ENCODE peak calls at places on chromosomes 2 and 18, in ten cellular contexts. One of them, this sample, is unnamed.

GRCh38 chr2:203594541-203594940 is 59.4 kb upstream of the RAPH1 start:
- DNase-seq in GM23248: peak
- DNase-seq in A549: no peak
- DNase-seq in tibial artery: no peak
- DNase-seq in AG04450: no peak
- DNase-seq in lung: no peak
- DNase-seq in pancreas: no peak
- DNase-seq in astrocyte of the spinal cord: peak
- DNase-seq in sigmoid colon: no peak
- DNase-seq in vagina: no peak
- DNase-seq in this sample: no peak

GRCh38 chr18:7945882-7946281 is 378.8 kb downstream of the PTPRM start:
- DNase-seq in GM23248: peak
- DNase-seq in A549: peak
- DNase-seq in tibial artery: no peak
- DNase-seq in AG04450: peak
- DNase-seq in lung: no peak
- DNase-seq in pancreas: no peak
- DNase-seq in astrocyte of the spinal cord: peak
- DNase-seq in sigmoid colon: peak
- DNase-seq in vagina: no peak
- DNase-seq in this sample: no peak

GRCh38 chr2:31297751-31298150 is 63.8 kb downstream of the EHD3 start:
- DNase-seq in GM23248: peak
- DNase-seq in A549: peak
- DNase-seq in tibial artery: no peak
- DNase-seq in AG04450: no peak
- DNase-seq in lung: no peak
- DNase-seq in pancreas: no peak
- DNase-seq in astrocyte of the spinal cord: no peak
- DNase-seq in sigmoid colon: no peak
- DNase-seq in vagina: no peak
- DNase-seq in this sample: no peak

GRCh38 chr2:143617803-143618415 is 488.7 kb downstream of the ARHGAP15 start:
- DNase-seq in GM23248: no peak
- DNase-seq in A549: no peak
- DNase-seq in tibial artery: no peak
- DNase-seq in AG04450: no peak
- DNase-seq in lung: no peak
- DNase-seq in pancreas: no peak
- DNase-seq in astrocyte of the spinal cord: no peak
- DNase-seq in sigmoid colon: no peak
- DNase-seq in vagina: no peak
- DNase-seq in this sample: no peak

GRCh38 chr18:23169683-23170082 is 34.4 kb downstream of the CABLES1 start:
- DNase-seq in GM23248: no peak
- DNase-seq in A549: no peak
- DNase-seq in tibial artery: no peak
- DNase-seq in AG04450: no peak
- DNase-seq in lung: no peak
- DNase-seq in pancreas: no peak
- DNase-seq in astrocyte of the spinal cord: no peak
- DNase-seq in sigmoid colon: peak
- DNase-seq in vagina: no peak
- DNase-seq in this sample: no peak

GRCh38 chr2:134623796-134624195 is 95.0 kb downstream of the TMEM163 start:
- DNase-seq in GM23248: no peak
- DNase-seq in A549: no peak
- DNase-seq in tibial artery: no peak
- DNase-seq in AG04450: no peak
- DNase-seq in lung: no peak
- DNase-seq in pancreas: no peak
- DNase-seq in astrocyte of the spinal cord: no peak
- DNase-seq in sigmoid colon: no peak
- DNase-seq in vagina: no peak
- DNase-seq in this sample: no peak

GRCh38 chr2:209383212-209383611 is 40.6 kb upstream of the MAP2 start:
- DNase-seq in GM23248: peak
- DNase-seq in A549: peak
- DNase-seq in tibial artery: no peak
- DNase-seq in AG04450: peak
- DNase-seq in lung: no peak
- DNase-seq in pancreas: no peak
- DNase-seq in astrocyte of the spinal cord: peak
- DNase-seq in sigmoid colon: no peak
- DNase-seq in vagina: no peak
- DNase-seq in this sample: no peak

GRCh38 chr2:233037078-233037477 is 4.6 kb downstream of the NEU2 start:
- DNase-seq in GM23248: peak
- DNase-seq in A549: no peak
- DNase-seq in tibial artery: no peak
- DNase-seq in AG04450: no peak
- DNase-seq in lung: no peak
- DNase-seq in pancreas: no peak
- DNase-seq in astrocyte of the spinal cord: no peak
- DNase-seq in sigmoid colon: no peak
- DNase-seq in vagina: no peak
- DNase-seq in this sample: no peak

GRCh38 chr18:41378628-41379027 is 576.4 kb upstream of the PIK3C3 start:
- DNase-seq in GM23248: peak
- DNase-seq in A549: no peak
- DNase-seq in tibial artery: no peak
- DNase-seq in AG04450: peak
- DNase-seq in lung: no peak
- DNase-seq in pancreas: no peak
- DNase-seq in astrocyte of the spinal cord: peak
- DNase-seq in sigmoid colon: no peak
- DNase-seq in vagina: no peak
- DNase-seq in this sample: no peak

GRCh38 chr2:200172944-200173481 is 133.5 kb upstream of the SPATS2L start:
- DNase-seq in GM23248: peak
- DNase-seq in A549: no peak
- DNase-seq in tibial artery: no peak
- DNase-seq in AG04450: no peak
- DNase-seq in lung: no peak
- DNase-seq in pancreas: no peak
- DNase-seq in astrocyte of the spinal cord: peak
- DNase-seq in sigmoid colon: no peak
- DNase-seq in vagina: no peak
- DNase-seq in this sample: no peak

GRCh38 chr2:62215306-62216064 is 19.6 kb downstream of the B3GNT2 start:
- DNase-seq in GM23248: peak
- DNase-seq in A549: no peak
- DNase-seq in tibial artery: no peak
- DNase-seq in AG04450: no peak
- DNase-seq in lung: no peak
- DNase-seq in pancreas: no peak
- DNase-seq in astrocyte of the spinal cord: no peak
- DNase-seq in sigmoid colon: no peak
- DNase-seq in vagina: no peak
- DNase-seq in this sample: no peak

GRCh38 chr2:158773121-158773520 is 22.0 kb upstream of the DAPL1 start:
- DNase-seq in GM23248: peak
- DNase-seq in A549: no peak
- DNase-seq in tibial artery: peak
- DNase-seq in AG04450: no peak
- DNase-seq in lung: no peak
- DNase-seq in pancreas: no peak
- DNase-seq in astrocyte of the spinal cord: peak
- DNase-seq in sigmoid colon: no peak
- DNase-seq in vagina: no peak
- DNase-seq in this sample: no peak

DNA sequence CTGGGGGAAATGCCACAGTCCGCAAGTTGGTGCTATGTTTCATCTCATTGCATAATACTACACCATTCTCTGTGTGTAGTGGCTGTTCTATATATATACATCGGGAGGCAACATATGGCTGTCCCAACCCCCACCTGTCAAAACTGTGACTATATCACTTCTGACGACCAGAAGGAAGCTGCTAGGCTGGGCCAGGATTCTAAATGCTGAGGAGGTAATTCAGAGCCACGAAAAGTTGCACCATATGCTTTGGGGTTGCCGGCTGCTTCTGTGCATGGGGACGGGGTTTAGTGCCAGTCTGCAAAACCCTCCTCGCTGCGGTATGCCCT is 117.3 kb downstream of the MSH2 start:
- DNase-seq in GM23248: no peak
- DNase-seq in A549: no peak
- DNase-seq in tibial artery: no peak
- DNase-seq in AG04450: no peak
- DNase-seq in lung: no peak
- DNase-seq in pancreas: no peak
- DNase-seq in astrocyte of the spinal cord: no peak
- DNase-seq in sigmoid colon: no peak
- DNase-seq in vagina: no peak
- DNase-seq in this sample: no peak
- H3K4me3 ChIP-seq in GM23248: peak
- H3K4me3 ChIP-seq in A549: peak
- H3K4me3 ChIP-seq in tibial artery: no peak
- H3K4me3 ChIP-seq in AG04450: peak
- H3K4me3 ChIP-seq in lung: no peak
- H3K4me3 ChIP-seq in pancreas: no peak
- H3K4me3 ChIP-seq in astrocyte of the spinal cord: no peak
- H3K4me3 ChIP-seq in sigmoid colon: no peak
- H3K4me3 ChIP-seq in vagina: no peak
- H3K4me3 ChIP-seq in this sample: peak

DNA sequence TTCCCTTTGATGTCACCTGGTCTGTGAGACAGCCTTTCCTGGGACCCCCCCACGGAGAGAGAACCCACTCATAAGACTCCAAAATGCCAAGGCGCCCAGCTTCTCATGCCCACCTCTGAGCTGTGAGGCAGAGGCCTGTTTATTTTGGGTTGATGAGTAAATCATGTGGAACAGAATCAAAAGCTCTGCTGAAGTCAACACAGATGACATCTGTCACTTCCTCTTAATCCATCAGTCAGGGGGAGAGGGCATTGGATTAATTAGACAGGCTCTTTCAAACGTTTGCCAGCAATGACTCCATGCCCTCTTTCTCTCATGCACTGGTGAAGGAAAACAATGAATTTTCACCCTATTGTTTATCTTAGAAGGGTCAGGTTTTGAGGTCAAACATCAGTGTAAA is 184.0 kb downstream of the ACKR3 start:
- DNase-seq in GM23248: no peak
- DNase-seq in A549: no peak
- DNase-seq in tibial artery: no peak
- DNase-seq in AG04450: no peak
- DNase-seq in lung: no peak
- DNase-seq in pancreas: no peak
- DNase-seq in astrocyte of the spinal cord: no peak
- DNase-seq in sigmoid colon: no peak
- DNase-seq in vagina: no peak
- DNase-seq in this sample: no peak
- H3K4me3 ChIP-seq in GM23248: no peak
- H3K4me3 ChIP-seq in A549: no peak
- H3K4me3 ChIP-seq in tibial artery: no peak
- H3K4me3 ChIP-seq in AG04450: no peak
- H3K4me3 ChIP-seq in lung: no peak
- H3K4me3 ChIP-seq in pancreas: no peak
- H3K4me3 ChIP-seq in astrocyte of the spinal cord: no peak
- H3K4me3 ChIP-seq in sigmoid colon: no peak
- H3K4me3 ChIP-seq in vagina: no peak
- H3K4me3 ChIP-seq in this sample: no peak

DNA sequence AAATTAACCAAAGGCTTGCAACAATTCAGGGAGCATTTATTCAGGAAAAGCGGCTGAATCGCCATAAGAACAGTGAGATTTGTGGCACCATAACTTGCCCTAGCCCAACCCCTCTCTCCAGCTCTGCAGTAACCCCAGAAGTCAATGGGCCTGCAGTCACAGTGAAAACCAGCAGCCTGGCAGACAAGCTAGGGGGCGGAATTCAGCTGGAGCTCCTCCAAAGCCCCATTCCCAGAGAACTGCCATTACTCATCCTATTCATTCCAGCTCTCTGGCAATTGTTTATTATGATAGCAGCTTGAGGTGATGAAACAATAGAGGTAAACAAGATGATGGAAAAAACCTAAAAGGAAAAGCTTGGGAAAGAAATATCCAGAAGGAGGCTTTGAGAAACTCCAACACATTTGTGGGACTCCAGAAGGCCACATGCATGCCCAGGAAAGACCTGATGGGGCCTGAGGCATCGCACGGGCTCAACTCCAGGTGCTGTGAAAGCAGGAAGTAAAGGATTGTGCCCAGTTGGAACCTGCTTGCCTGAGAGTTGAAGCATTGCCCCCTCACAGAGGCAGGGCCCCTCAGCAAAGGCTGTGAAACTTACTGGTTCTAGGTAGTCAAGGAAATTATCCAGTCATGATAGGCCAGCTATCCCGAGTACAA is 126.8 kb downstream of the TWIST2 start:
- DNase-seq in GM23248: peak
- DNase-seq in A549: peak
- DNase-seq in tibial artery: peak
- DNase-seq in AG04450: peak
- DNase-seq in lung: no peak
- DNase-seq in pancreas: no peak
- DNase-seq in astrocyte of the spinal cord: peak
- DNase-seq in sigmoid colon: peak
- DNase-seq in vagina: no peak
- DNase-seq in this sample: no peak
- H3K4me3 ChIP-seq in GM23248: peak
- H3K4me3 ChIP-seq in A549: no peak
- H3K4me3 ChIP-seq in tibial artery: no peak
- H3K4me3 ChIP-seq in AG04450: no peak
- H3K4me3 ChIP-seq in lung: no peak
- H3K4me3 ChIP-seq in pancreas: no peak
- H3K4me3 ChIP-seq in astrocyte of the spinal cord: no peak
- H3K4me3 ChIP-seq in sigmoid colon: no peak
- H3K4me3 ChIP-seq in vagina: no peak
- H3K4me3 ChIP-seq in this sample: no peak

GRCh38 chr2:216344958-216345315 is 27.3 kb downstream of the MARCHF4 start:
- DNase-seq in GM23248: peak
- DNase-seq in A549: no peak
- DNase-seq in tibial artery: no peak
- DNase-seq in AG04450: no peak
- DNase-seq in lung: no peak
- DNase-seq in pancreas: no peak
- DNase-seq in astrocyte of the spinal cord: peak
- DNase-seq in sigmoid colon: no peak
- DNase-seq in vagina: no peak
- DNase-seq in this sample: no peak

GRCh38 chr2:216346781-216347180 is 25.5 kb downstream of the MARCHF4 start:
- DNase-seq in GM23248: no peak
- DNase-seq in A549: no peak
- DNase-seq in tibial artery: no peak
- DNase-seq in AG04450: no peak
- DNase-seq in lung: no peak
- DNase-seq in pancreas: no peak
- DNase-seq in astrocyte of the spinal cord: no peak
- DNase-seq in sigmoid colon: no peak
- DNase-seq in vagina: no peak
- DNase-seq in this sample: no peak

GRCh38 chr2:216343221-216343985 is 28.9 kb downstream of the MARCHF4 start:
- DNase-seq in GM23248: peak
- DNase-seq in A549: no peak
- DNase-seq in tibial artery: no peak
- DNase-seq in AG04450: no peak
- DNase-seq in lung: no peak
- DNase-seq in pancreas: no peak
- DNase-seq in astrocyte of the spinal cord: peak
- DNase-seq in sigmoid colon: no peak
- DNase-seq in vagina: no peak
- DNase-seq in this sample: no peak

GRCh38 chr2:216345846-216346245 is 26.4 kb downstream of the MARCHF4 start:
- DNase-seq in GM23248: peak
- DNase-seq in A549: no peak
- DNase-seq in tibial artery: no peak
- DNase-seq in AG04450: no peak
- DNase-seq in lung: no peak
- DNase-seq in pancreas: no peak
- DNase-seq in astrocyte of the spinal cord: no peak
- DNase-seq in sigmoid colon: no peak
- DNase-seq in vagina: no peak
- DNase-seq in this sample: no peak

GRCh38 chr2:216344206-216344957 is 27.9 kb downstream of the MARCHF4 start:
- DNase-seq in GM23248: peak
- DNase-seq in A549: no peak
- DNase-seq in tibial artery: no peak
- DNase-seq in AG04450: no peak
- DNase-seq in lung: no peak
- DNase-seq in pancreas: no peak
- DNase-seq in astrocyte of the spinal cord: peak
- DNase-seq in sigmoid colon: no peak
- DNase-seq in vagina: no peak
- DNase-seq in this sample: no peak
- H3K4me3 ChIP-seq in GM23248: peak
- H3K4me3 ChIP-seq in A549: no peak
- H3K4me3 ChIP-seq in tibial artery: no peak
- H3K4me3 ChIP-seq in AG04450: no peak
- H3K4me3 ChIP-seq in lung: no peak
- H3K4me3 ChIP-seq in pancreas: no peak
- H3K4me3 ChIP-seq in astrocyte of the spinal cord: no peak
- H3K4me3 ChIP-seq in sigmoid colon: no peak
- H3K4me3 ChIP-seq in vagina: no peak
- H3K4me3 ChIP-seq in this sample: no peak